ENCODE peak calls at places on chromosomes 11 and 22, in five cellular contexts. N is stomach, C is GM06990, H is chondrocyte, J is GM13977. A is an unnamed sample.

GRCh38 chr11:104609297-104609696 is 289.0 kb downstream of the CASP12 start:
- DNase-seq in J (peak), H (no peak), N (no peak), C (no peak), A (peak)

GRCh38 chr22:22959147-22959827 is 71.7 kb downstream of the IGLL5 start:
- DNase-seq in J (no peak), H (no peak), N (peak), C (no peak), A (peak)

GRCh38 chr11:63448646-63449045 is 42.3 kb downstream of the PLAAT5 start:
- DNase-seq in J (no peak), C (no peak), H (no peak), N (no peak), A (no peak)

GRCh38 chr22:23063539-23064380 is 6.6 kb upstream of the GNAZ start:
- DNase-seq in J (no peak), N (peak), C (no peak), H (peak), A (no peak)

GRCh38 chr11:48170840-48171233 is 45.8 kb upstream of the OR4B1 start:
- DNase-seq in N (no peak), J (no peak), H (no peak), C (no peak), A (no peak)

GRCh38 chr22:22968366-22968765 is 80.8 kb downstream of the IGLL5 start:
- DNase-seq in C (no peak), H (no peak), J (no peak), N (no peak), A (no peak)

GRCh38 chr22:42716221-42716620 is 4.4 kb downstream of the A4GALT start:
- DNase-seq in N (no peak), H (no peak), J (no peak), C (peak), A (no peak)

GRCh38 chr11:64041846-64042245 is 6.1 kb downstream of the FLRT1 start:
- DNase-seq in H (no peak), N (no peak), J (no peak), C (no peak), A (no peak)

GRCh38 chr22:27170491-27170890 is 513.1 kb downstream of the MIAT start:
- DNase-seq in N (no peak), J (no peak), C (no peak), H (no peak), A (no peak)

GRCh38 chr22:27267145-27267544 is 534.4 kb downstream of the MN1 start:
- DNase-seq in N (no peak), J (no peak), H (no peak), C (no peak), A (no peak)

GRCh38 chr22:39278040-39278439 is 33.3 kb upstream of the PDGFB start:
- DNase-seq in N (no peak), H (peak), C (no peak), J (no peak), A (no peak)

GRCh38 chr11:86089659-86090058 is 20.8 kb upstream of the PICALM start:
- DNase-seq in J (no peak), C (no peak), N (no peak), H (no peak), A (no peak)

GRCh38 chr11:62851807-62852522 is 12.6 kb upstream of the WDR74 start:
- DNase-seq in C (no peak), J (no peak), H (no peak), N (no peak), A (no peak)

GRCh38 chr11:86818466-86819282 is 18.3 kb downstream of the PRSS23 start:
- DNase-seq in H (no peak), C (no peak), J (peak), N (no peak), A (no peak)

GRCh38 chr11:126816655-126817054 is 183.9 kb downstream of the KIRREL3 start:
- DNase-seq in H (no peak), N (peak), J (no peak), C (no peak), A (no peak)

GRCh38 chr11:117978982-117979381 is 7.2 kb upstream of the IL10RA start:
- DNase-seq in J (peak), N (no peak), C (no peak), H (no peak), A (no peak)

GRCh38 chr22:38467904-38468760 is at the start of gene KDELR3:
- DNase-seq in C (peak), H (no peak), J (peak), N (peak), A (peak)

GRCh38 chr11:56848105-56848809 is 99.8 kb upstream of the OR9G4 start:
- DNase-seq in J (no peak), C (no peak), H (no peak), N (no peak), A (no peak)

GRCh38 chr22:38139901-38140300 is 29.4 kb upstream of the BAIAP2L2 start:
- DNase-seq in J (no peak), H (no peak), N (no peak), C (no peak), A (no peak)

GRCh38 chr11:134252539-134253188 is 488 bp downstream of the THYN1 start:
- DNase-seq in J (peak), H (no peak), N (no peak), C (no peak), A (peak)

GRCh38 chr11:1478011-1478410 is 8.6 kb downstream of the MOB2 start:
- DNase-seq in H (peak), C (no peak), N (no peak), J (no peak), A (no peak)

GRCh38 chr11:10646956-10647355 is 46.6 kb downstream of the IRAG1 start:
- DNase-seq in N (no peak), C (no peak), H (no peak), J (no peak), A (no peak)

GRCh38 chr11:64918056-64918455 is 1.0 kb upstream of the ATG2A start:
- DNase-seq in N (no peak), J (no peak), C (no peak), H (no peak), A (peak)

GRCh38 chr11:2653930-2654739 is 45.7 kb downstream of the KCNQ1OT1 start:
- DNase-seq in C (no peak), H (peak), N (no peak), J (peak), A (no peak)

GRCh38 chr11:85379066-85379465 is 248.1 kb downstream of the DLG2 start:
- DNase-seq in C (no peak), J (no peak), N (no peak), H (no peak), A (no peak)

GRCh38 chr22:45632791-45633515 is 38.7 kb upstream of the ATXN10 start:
- DNase-seq in C (no peak), J (no peak), H (peak), N (no peak), A (no peak)

GRCh38 chr11:129155745-129156144 is 36.4 kb downstream of the ARHGAP32 start:
- DNase-seq in J (no peak), H (no peak), C (no peak), N (no peak), A (no peak)

GRCh38 chr11:11146830-11147229 is 206.2 kb downstream of the CSNK2A3 start:
- DNase-seq in J (no peak), H (no peak), C (no peak), N (no peak), A (no peak)

GRCh38 chr11:87290304-87290922 is 252.7 kb downstream of the TMEM135 start:
- DNase-seq in N (no peak), H (no peak), J (peak), C (no peak), A (no peak)

GRCh38 chr22:33848251-33848650 is 72.0 kb downstream of the LARGE1 start:
- DNase-seq in J (no peak), H (no peak), N (no peak), C (no peak), A (no peak)

GRCh38 chr11:38411149-38411548 is 1813.1 kb upstream of the RAG2 start:
- DNase-seq in N (no peak), J (no peak), H (no peak), C (no peak), A (no peak)
- TF ChIP-seq CTCF in N (no peak), J (no peak), H (peak), C (no peak), A (no peak)

DNA sequence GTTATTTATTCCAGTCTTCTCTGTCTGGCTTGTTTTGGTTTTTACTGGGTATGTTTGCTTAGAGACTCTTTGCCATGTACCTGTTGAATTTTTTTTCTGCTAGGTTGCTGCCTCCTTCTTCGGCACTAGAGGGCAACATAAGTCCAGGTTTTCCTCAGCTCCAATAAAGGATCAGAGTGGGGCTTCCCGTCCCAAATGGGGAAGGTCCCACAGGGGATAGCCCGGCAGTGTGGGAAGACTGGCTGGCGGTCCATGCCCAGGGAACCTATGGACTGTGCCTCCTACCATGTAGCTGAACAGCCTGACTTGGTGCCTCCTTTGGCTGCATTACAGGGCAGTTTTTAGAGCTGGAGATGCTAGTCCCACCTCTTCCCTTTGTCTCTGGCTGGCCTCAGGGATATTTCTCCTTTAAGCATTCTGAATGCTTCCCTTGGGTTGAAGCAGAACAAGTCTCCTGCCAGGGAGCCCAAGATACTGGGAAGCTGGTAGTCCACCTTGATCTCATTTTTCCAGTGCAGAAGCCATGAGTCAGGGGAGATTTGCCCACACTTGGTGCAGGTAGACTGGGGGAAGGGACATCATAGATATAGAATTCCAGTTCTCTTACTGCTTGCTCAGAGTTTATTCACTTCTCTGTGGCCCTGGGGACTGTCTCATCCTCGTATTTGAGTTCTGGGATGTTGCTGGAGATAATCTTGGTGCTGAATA is 60.2 kb downstream of the BRD1 start:
- DNase-seq in J (peak), C (peak), N (no peak), H (peak), A (peak)
- TF ChIP-seq CTCF in J (peak), C (peak), N (peak), H (peak), A (peak)

GRCh38 chr11:20066783-20067156 is 93.5 kb downstream of the DBX1 start:
- DNase-seq in J (no peak), H (no peak), C (no peak), N (no peak), A (no peak)
- TF ChIP-seq CTCF in J (no peak), H (no peak), C (no peak), N (no peak), A (no peak)

GRCh38 chr22:19750666-19751490 is 9.7 kb upstream of the TBX1 start:
- DNase-seq in H (no peak), N (no peak), J (no peak), C (no peak), A (no peak)

GRCh38 chr22:19749876-19750275 is 10.7 kb upstream of the TBX1 start:
- DNase-seq in J (no peak), N (no peak), H (no peak), C (no peak), A (no peak)

GRCh38 chr22:19753996-19754700 is 6.4 kb upstream of the TBX1 start:
- DNase-seq in N (no peak), J (no peak), C (no peak), H (no peak), A (no peak)

GRCh38 chr22:19753090-19753842 is 7.3 kb upstream of the TBX1 start:
- DNase-seq in H (no peak), N (no peak), C (no peak), J (no peak), A (no peak)

GRCh38 chr22:19751497-19752245 is 8.9 kb upstream of the TBX1 start:
- DNase-seq in J (no peak), N (no peak), H (no peak), C (no peak), A (no peak)
- TF ChIP-seq CTCF in J (no peak), N (no peak), H (no peak), C (no peak), A (no peak)

GRCh38 chr22:17213976-17214375 is 5.3 kb downstream of the ADA2 start:
- DNase-seq in N (peak), C (no peak), J (peak), H (no peak), A (peak)
- TF ChIP-seq CTCF in N (no peak), C (peak), J (peak), H (peak), A (peak)

A was measured in activated CD8-positive, alpha-beta T cell treated with anti-CD3 and anti-CD28 coated beads for 36 hours.